ENCODE peak calls at places on chromosomes 1 and 21, in five cellular contexts. S is B cell, R is testis, Y is mucosa of descending colon, N is EL. K is an unnamed sample.

GRCh38 chr1:206974154-206974553 is 3.9 kb upstream of the FCAMR start:
- DNase-seq in S (no peak), N (no peak), Y (no peak), R (no peak), K (no peak)

GRCh38 chr1:244801246-244801645 is 34.2 kb upstream of the COX20 start:
- DNase-seq in N (no peak), S (peak), R (peak), Y (no peak), K (peak)

GRCh38 chr1:64246294-64246917 is 43.0 kb downstream of the UBE2U start:
- DNase-seq in N (peak), S (peak), Y (no peak), R (no peak), K (peak)

GRCh38 chr1:1024421-1025415 is 4.8 kb downstream of the AGRN start:
- DNase-seq in R (no peak), Y (no peak), S (no peak), N (peak), K (no peak)

GRCh38 chr21:43361127-43361492 is 65.8 kb downstream of the SIK1 start:
- DNase-seq in S (peak), Y (peak), N (peak), R (peak), K (no peak)

GRCh38 chr1:19370453-19371170 is 58.5 kb downstream of the SLC66A1 start:
- DNase-seq in R (no peak), Y (no peak), N (no peak), S (no peak), K (no peak)

GRCh38 chr1:72283204-72284083 is 1.1 kb upstream of the NEGR1 start:
- DNase-seq in N (peak), Y (peak), S (peak), R (peak), K (peak)

GRCh38 chr1:151187205-151187604 is 2.8 kb downstream of the VPS72 start:
- DNase-seq in S (no peak), R (no peak), N (no peak), Y (no peak), K (no peak)

GRCh38 chr1:204017032-204017431 is 55.9 kb upstream of the SOX13 start:
- DNase-seq in N (no peak), R (no peak), S (no peak), Y (no peak), K (no peak)

GRCh38 chr1:108080448-108080847 is 115.5 kb upstream of the VAV3 start:
- DNase-seq in R (no peak), Y (no peak), N (no peak), S (no peak), K (no peak)

GRCh38 chr1:9653783-9654517 is 2.4 kb downstream of the PIK3CD start:
- DNase-seq in S (no peak), N (no peak), R (no peak), Y (peak), K (no peak)

GRCh38 chr1:51859737-51860136 is 18.8 kb downstream of the NRDC start:
- DNase-seq in N (no peak), R (no peak), Y (no peak), S (no peak), K (no peak)

GRCh38 chr21:29942033-29942432 is 2.2 kb upstream of the GRIK1 start:
- DNase-seq in S (no peak), N (no peak), R (no peak), Y (no peak), K (no peak)

GRCh38 chr1:38962560-38962959 is 20.9 kb upstream of the RHBDL2 start:
- DNase-seq in N (peak), R (no peak), S (no peak), Y (no peak), K (no peak)

GRCh38 chr1:246907472-246907871 is 24.3 kb downstream of the AHCTF1 start:
- DNase-seq in R (no peak), N (peak), S (peak), Y (no peak), K (no peak)

GRCh38 chr1:205056956-205057568 is 14.1 kb downstream of the CNTN2 start:
- DNase-seq in S (no peak), Y (no peak), N (no peak), R (no peak), K (no peak)

GRCh38 chr1:107993920-107994319 is 28.9 kb upstream of the VAV3 start:
- DNase-seq in N (no peak), R (no peak), Y (no peak), S (no peak), K (no peak)

GRCh38 chr1:115215703-115216521 is 122.1 kb downstream of the NGF start:
- DNase-seq in N (no peak), R (no peak), S (no peak), Y (no peak), K (no peak)

GRCh38 chr1:78553859-78554258 is 63.1 kb downstream of the PTGFR start:
- DNase-seq in N (no peak), Y (no peak), S (no peak), R (no peak), K (no peak)

GRCh38 chr1:7616076-7616833 is 154.8 kb upstream of the VAMP3 start:
- DNase-seq in Y (peak), N (peak), S (no peak), R (peak), K (no peak)

GRCh38 chr1:117262976-117263375 is 52.2 kb upstream of the VTCN1 start:
- DNase-seq in N (no peak), S (no peak), Y (no peak), R (no peak), K (no peak)

GRCh38 chr1:235105051-235106043 is 23.3 kb downstream of the TOMM20 start:
- DNase-seq in N (peak), S (no peak), Y (no peak), R (no peak), K (no peak)